ENCODE peak calls at places on chromosome 22, in four cellular contexts. O is upper lobe of right lung, N is body of pancreas, G is left ventricle myocardium inferior. Y is an unnamed sample.
A peak's percentile ranks its signal among the peaks of the same experiment; 100 is the strongest.

GRCh38 chr22:33656808-33657628 is 263.3 kb downstream of the LARGE1 start:
- DNase-seq in O (no peak), N (no peak), G (no peak), Y (no peak)

GRCh38 chr22:50260801-50261614 is 475 bp downstream of the MAPK12 start:
- DNase-seq in O (no peak), N (peak; percentile 51), G (no peak), Y (no peak)

GRCh38 chr22:19817561-19818263 is 37.0 kb downstream of the GNB1L start:
- DNase-seq in O (peak; percentile 78), N (no peak), G (no peak), Y (no peak)

GRCh38 chr22:24554316-24555159 is at the start of gene GUCD1:
- DNase-seq in O (no peak), N (peak; percentile 42), G (peak; percentile 22), Y (no peak)

GRCh38 chr22:26779108-26779507 is 121.7 kb downstream of the MIAT start:
- DNase-seq in O (no peak), N (no peak), G (no peak), Y (no peak)

GRCh38 chr22:45908961-45909360 is 68.0 kb downstream of the WNT7B start:
- DNase-seq in O (no peak), N (no peak), G (no peak), Y (no peak)

GRCh38 chr22:25404923-25405853 is 159.3 kb upstream of the GRK3 start:
- DNase-seq in O (peak; percentile 92), N (peak; percentile 81), G (peak; percentile 87), Y (peak; percentile 78)

GRCh38 chr22:25900880-25901279 is 158.9 kb downstream of the MYO18B start:
- DNase-seq in O (no peak), N (no peak), G (no peak), Y (no peak)

GRCh38 chr22:48507595-48508350 is 1319.9 kb downstream of the BRD1 start:
- DNase-seq in O (no peak), N (no peak), G (no peak), Y (no peak)

GRCh38 chr22:22920104-22920654 is 32.6 kb downstream of the IGLL5 start:
- DNase-seq in O (no peak), N (no peak), G (no peak), Y (no peak)

GRCh38 chr22:22920910-22921550 is 33.4 kb downstream of the IGLL5 start:
- DNase-seq in O (no peak), N (no peak), G (no peak), Y (no peak)

GRCh38 chr22:22922954-22923319 is 35.3 kb downstream of the IGLL5 start:
- DNase-seq in O (no peak), N (no peak), G (no peak), Y (no peak)

GRCh38 chr22:22923379-22923778 is 35.8 kb downstream of the IGLL5 start:
- DNase-seq in O (no peak), N (no peak), G (no peak), Y (no peak)

DNA sequence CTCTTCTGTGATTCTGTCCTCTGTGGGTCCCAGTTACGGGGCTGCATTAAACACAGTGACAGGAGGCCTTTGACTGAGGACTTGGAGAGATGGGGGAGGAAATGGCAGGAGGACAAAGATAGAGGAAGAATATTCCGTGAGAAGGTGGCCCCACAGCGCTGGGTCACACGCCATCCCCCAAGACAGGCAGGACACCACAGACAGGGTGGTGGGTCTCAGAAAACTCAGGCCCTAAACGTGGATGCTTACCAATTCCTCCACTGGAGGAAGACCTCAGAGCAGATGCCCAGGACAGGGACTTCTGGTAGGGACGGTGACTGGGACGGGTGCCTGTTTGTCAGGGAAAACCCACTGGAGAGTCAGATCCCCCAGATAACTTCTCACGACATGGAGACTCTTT is 34.0 kb downstream of the IGLL5 start:
- DNase-seq in O (no peak), N (no peak), G (no peak), Y (no peak)
- H3K4me1 ChIP-seq in O (no peaks in the 10 kb centered on the region), N (no peaks in the 10 kb centered on the region), G (peaks cover 3% of the 10 kb centered on the region), Y (no peaks in the 10 kb centered on the region)

GRCh38 chr22:36343720-36344105 is 44.1 kb downstream of the MYH9 start:
- DNase-seq in O (no peak), N (peak; percentile 69), G (no peak), Y (no peak)
- H3K4me1 ChIP-seq in O (peaks cover 80% of the 10 kb centered on the region), N (peaks cover 62% of the 10 kb centered on the region), G (peaks cover 100% of the 10 kb centered on the region), Y (peaks cover 3% of the 10 kb centered on the region)

GRCh38 chr22:35838849-35839646 is 121.4 kb downstream of the APOL5 start:
- DNase-seq in O (no peak), N (no peak), G (no peak), Y (peak; percentile 33)
- H3K4me1 ChIP-seq in O (peaks cover 26% of the 10 kb centered on the region), N (peaks cover 38% of the 10 kb centered on the region), G (peaks cover 99% of the 10 kb centered on the region), Y (peaks cover 18% of the 10 kb centered on the region)

DNA sequence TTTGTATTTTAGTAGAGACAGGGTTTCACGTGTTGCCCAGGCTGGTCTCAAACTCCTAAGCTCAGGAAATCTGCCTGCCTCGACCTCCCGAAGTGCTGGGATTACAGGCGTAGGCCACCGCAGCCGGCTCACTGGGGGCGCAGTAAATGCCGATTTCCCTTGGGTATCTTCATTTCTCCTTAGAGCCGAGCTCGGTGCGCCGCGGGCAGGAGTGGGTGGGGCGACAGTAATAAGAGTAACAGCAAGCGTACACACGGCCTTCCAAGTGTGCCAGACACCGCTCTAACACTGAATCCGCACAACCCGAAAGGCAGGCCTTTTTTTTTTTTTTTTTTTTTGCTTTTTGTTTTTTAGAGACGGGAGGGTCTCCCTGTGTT is 511 bp upstream of the ADSL start:
- DNase-seq in O (peak; percentile 72), N (peak; percentile 29), G (no peak), Y (peak; percentile 60)
- H3K4me1 ChIP-seq in O (peaks cover 22% of the 10 kb centered on the region), N (peaks cover 15% of the 10 kb centered on the region), G (peaks cover 39% of the 10 kb centered on the region), Y (no peaks in the 10 kb centered on the region)